ENCODE peak calls at places on chromosome 16, in four cellular contexts. One of them, this sample, is unnamed.

GRCh38 chr16:82062645-82063058 is 27.6 kb downstream of the HSD17B2 start:
- DNase-seq in mesendoderm: no peak
- DNase-seq in IMR-90: peak; percentile 71
- DNase-seq in H1: no peak
- DNase-seq in this sample: no peak

GRCh38 chr16:50067290-50067853 is 1.6 kb downstream of the HEATR3 start:
- DNase-seq in mesendoderm: peak; percentile 78
- DNase-seq in IMR-90: peak; percentile 74
- DNase-seq in H1: peak; percentile 46
- DNase-seq in this sample: no peak

GRCh38 chr16:50974438-50975036 is 176.5 kb downstream of the SALL1 start:
- DNase-seq in mesendoderm: peak; percentile 3
- DNase-seq in IMR-90: no peak
- DNase-seq in H1: no peak
- DNase-seq in this sample: no peak

GRCh38 chr16:70711211-70711978 is 25.5 kb upstream of the MTSS2 start:
- DNase-seq in mesendoderm: no peak
- DNase-seq in IMR-90: no peak
- DNase-seq in H1: no peak
- DNase-seq in this sample: no peak

GRCh38 chr16:87965973-87966667 is 14.9 kb downstream of the BANP start:
- DNase-seq in mesendoderm: no peak
- DNase-seq in IMR-90: peak; percentile 49
- DNase-seq in H1: no peak
- DNase-seq in this sample: no peak

GRCh38 chr16:86334062-86334461 is 176.3 kb upstream of the FOXF1 start:
- DNase-seq in mesendoderm: peak; percentile 72
- DNase-seq in IMR-90: no peak
- DNase-seq in H1: no peak
- DNase-seq in this sample: peak; percentile 28

GRCh38 chr16:19330801-19331484 is 45.4 kb downstream of the CLEC19A start:
- DNase-seq in mesendoderm: peak; percentile 74
- DNase-seq in IMR-90: peak; percentile 33
- DNase-seq in H1: no peak
- DNase-seq in this sample: peak; percentile 38

GRCh38 chr16:85473326-85473725 is 139.8 kb upstream of the GSE1 start:
- DNase-seq in mesendoderm: peak; percentile 55
- DNase-seq in IMR-90: no peak
- DNase-seq in H1: no peak
- DNase-seq in this sample: no peak

GRCh38 chr16:48498761-48499600 is 111.0 kb downstream of the N4BP1 start:
- DNase-seq in mesendoderm: peak; percentile 7
- DNase-seq in IMR-90: peak; percentile 76
- DNase-seq in H1: no peak
- DNase-seq in this sample: no peak

GRCh38 chr16:24430937-24431760 is 108.2 kb upstream of the RBBP6 start:
- DNase-seq in mesendoderm: peak; percentile 29
- DNase-seq in IMR-90: no peak
- DNase-seq in H1: no peak
- DNase-seq in this sample: no peak

GRCh38 chr16:3879887-3880564 is 487 bp downstream of the CREBBP start:
- DNase-seq in mesendoderm: peak; percentile 54
- DNase-seq in IMR-90: peak; percentile 52
- DNase-seq in H1: no peak
- DNase-seq in this sample: peak; percentile 35

GRCh38 chr16:35363510-35363909 is 1904.1 kb downstream of the TP53TG3F start:
- DNase-seq in mesendoderm: no peak
- DNase-seq in IMR-90: no peak
- DNase-seq in H1: no peak
- DNase-seq in this sample: no peak

GRCh38 chr16:75025766-75026165 is 26.9 kb downstream of the ZNRF1 start:
- DNase-seq in mesendoderm: no peak
- DNase-seq in IMR-90: peak; percentile 61
- DNase-seq in H1: no peak
- DNase-seq in this sample: no peak

GRCh38 chr16:49519741-49520140 is 146.1 kb downstream of the C16orf78 start:
- DNase-seq in mesendoderm: no peak
- DNase-seq in IMR-90: no peak
- DNase-seq in H1: no peak
- DNase-seq in this sample: no peak

GRCh38 chr16:31253642-31254045 is 6.1 kb upstream of the ITGAM start:
- DNase-seq in mesendoderm: no peak
- DNase-seq in IMR-90: no peak
- DNase-seq in H1: no peak
- DNase-seq in this sample: no peak

GRCh38 chr16:4386452-4386813 is 14.8 kb downstream of the VASN start:
- DNase-seq in mesendoderm: no peak
- DNase-seq in IMR-90: no peak
- DNase-seq in H1: peak; percentile 50
- DNase-seq in this sample: no peak

GRCh38 chr16:67169642-67170167 is 633 bp upstream of the NOL3 start:
- DNase-seq in mesendoderm: peak; percentile 88
- DNase-seq in IMR-90: no peak
- DNase-seq in H1: peak; percentile 95
- DNase-seq in this sample: peak; percentile 89

GRCh38 chr16:88401604-88402246 is 19.0 kb downstream of the ZNF469 start:
- DNase-seq in mesendoderm: no peak
- DNase-seq in IMR-90: no peak
- DNase-seq in H1: no peak
- DNase-seq in this sample: no peak

GRCh38 chr16:62041401-62041800 is 5.2 kb upstream of the CDH8 start:
- DNase-seq in mesendoderm: peak; percentile 73
- DNase-seq in IMR-90: no peak
- DNase-seq in H1: no peak
- DNase-seq in this sample: peak; percentile 49

GRCh38 chr16:11036868-11037410 is 92.6 kb downstream of the CLEC16A start:
- DNase-seq in mesendoderm: no peak
- DNase-seq in IMR-90: no peak
- DNase-seq in H1: no peak
- DNase-seq in this sample: no peak

GRCh38 chr16:11034005-11034404 is 89.6 kb downstream of the CLEC16A start:
- DNase-seq in mesendoderm: no peak
- DNase-seq in IMR-90: peak; percentile 92
- DNase-seq in H1: no peak
- DNase-seq in this sample: no peak

GRCh38 chr16:11034481-11034931 is 90.1 kb downstream of the CLEC16A start:
- DNase-seq in mesendoderm: no peak
- DNase-seq in IMR-90: peak; percentile 24
- DNase-seq in H1: no peak
- DNase-seq in this sample: no peak

GRCh38 chr16:11035096-11035495 is 90.7 kb downstream of the CLEC16A start:
- DNase-seq in mesendoderm: no peak
- DNase-seq in IMR-90: no peak
- DNase-seq in H1: no peak
- DNase-seq in this sample: no peak

DNA sequence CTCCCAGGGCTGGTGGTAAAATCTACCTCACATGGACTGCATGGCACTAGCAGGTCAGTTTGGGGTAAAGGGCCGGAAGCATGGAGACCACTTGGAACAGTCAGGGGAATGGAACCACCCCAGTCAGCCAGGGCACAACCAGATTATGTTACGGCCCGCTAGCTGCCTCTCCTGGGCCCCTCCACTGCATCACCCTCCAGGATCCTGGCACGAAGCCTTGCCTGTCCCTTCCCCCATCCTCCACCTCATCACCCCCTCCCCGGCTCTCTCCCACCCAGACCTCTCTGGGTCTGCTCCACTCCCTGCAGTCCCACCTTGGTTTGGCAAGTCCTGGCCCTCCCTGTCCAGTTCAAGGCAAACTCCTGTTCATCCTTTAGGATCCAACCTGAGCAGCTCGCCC is 91.7 kb downstream of the CLEC16A start:
- DNase-seq in mesendoderm: no peak
- DNase-seq in IMR-90: no peak
- DNase-seq in H1: no peak
- DNase-seq in this sample: no peak
- H3K56ac ChIP-seq in mesendoderm: peak overlapping the region; percentile 32
- H3K56ac ChIP-seq in IMR-90: no peak overlapping the region
- H3K56ac ChIP-seq in H1: no peak overlapping the region
- H3K56ac ChIP-seq in this sample: no peak overlapping the region

DNA sequence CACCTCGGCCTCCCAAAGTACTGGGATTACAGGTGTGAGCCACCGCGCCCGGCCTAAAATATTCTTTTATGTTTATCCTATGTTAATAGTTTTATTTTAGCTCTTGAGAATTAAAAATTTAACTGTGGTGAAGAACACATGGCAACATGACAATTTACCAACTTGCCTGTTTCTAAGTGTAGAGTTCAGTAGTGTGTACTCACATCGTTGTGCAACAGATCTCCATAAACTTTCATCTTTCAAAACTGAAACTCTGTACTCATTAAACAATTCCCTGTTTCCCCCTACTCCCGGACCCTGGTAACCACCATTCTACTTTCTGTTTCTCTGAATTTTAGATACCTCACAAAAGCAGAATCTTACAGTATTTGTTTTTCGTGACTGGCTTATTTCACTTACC is 17.2 kb downstream of the IST1 start:
- DNase-seq in mesendoderm: no peak
- DNase-seq in IMR-90: no peak
- DNase-seq in H1: no peak
- DNase-seq in this sample: no peak
- H3K4ac ChIP-seq in mesendoderm: no peak overlapping the region
- H3K4ac ChIP-seq in IMR-90: no peak overlapping the region
- H3K4ac ChIP-seq in H1: no peak overlapping the region
- H3K4ac ChIP-seq in this sample: no peak overlapping the region

GRCh38 chr16:629289-630023 is 1.3 kb upstream of the WFIKKN1 start:
- DNase-seq in mesendoderm: peak; percentile 51
- DNase-seq in IMR-90: no peak
- DNase-seq in H1: no peak
- DNase-seq in this sample: peak; percentile 63
- H2BK15ac ChIP-seq in mesendoderm: no peak overlapping the region
- H2BK15ac ChIP-seq in IMR-90: no peak overlapping the region
- H2BK15ac ChIP-seq in H1: no peak overlapping the region
- H2BK15ac ChIP-seq in this sample: no peak overlapping the region

GRCh38 chr16:55078699-55079415 is 148.2 kb downstream of the IRX5 start:
- DNase-seq in mesendoderm: no peak
- DNase-seq in IMR-90: no peak
- DNase-seq in H1: no peak
- DNase-seq in this sample: no peak
- H3K56ac ChIP-seq in mesendoderm: no peak overlapping the region
- H3K56ac ChIP-seq in IMR-90: no peak overlapping the region
- H3K56ac ChIP-seq in H1: no peak overlapping the region
- H3K56ac ChIP-seq in this sample: no peak overlapping the region

DNA sequence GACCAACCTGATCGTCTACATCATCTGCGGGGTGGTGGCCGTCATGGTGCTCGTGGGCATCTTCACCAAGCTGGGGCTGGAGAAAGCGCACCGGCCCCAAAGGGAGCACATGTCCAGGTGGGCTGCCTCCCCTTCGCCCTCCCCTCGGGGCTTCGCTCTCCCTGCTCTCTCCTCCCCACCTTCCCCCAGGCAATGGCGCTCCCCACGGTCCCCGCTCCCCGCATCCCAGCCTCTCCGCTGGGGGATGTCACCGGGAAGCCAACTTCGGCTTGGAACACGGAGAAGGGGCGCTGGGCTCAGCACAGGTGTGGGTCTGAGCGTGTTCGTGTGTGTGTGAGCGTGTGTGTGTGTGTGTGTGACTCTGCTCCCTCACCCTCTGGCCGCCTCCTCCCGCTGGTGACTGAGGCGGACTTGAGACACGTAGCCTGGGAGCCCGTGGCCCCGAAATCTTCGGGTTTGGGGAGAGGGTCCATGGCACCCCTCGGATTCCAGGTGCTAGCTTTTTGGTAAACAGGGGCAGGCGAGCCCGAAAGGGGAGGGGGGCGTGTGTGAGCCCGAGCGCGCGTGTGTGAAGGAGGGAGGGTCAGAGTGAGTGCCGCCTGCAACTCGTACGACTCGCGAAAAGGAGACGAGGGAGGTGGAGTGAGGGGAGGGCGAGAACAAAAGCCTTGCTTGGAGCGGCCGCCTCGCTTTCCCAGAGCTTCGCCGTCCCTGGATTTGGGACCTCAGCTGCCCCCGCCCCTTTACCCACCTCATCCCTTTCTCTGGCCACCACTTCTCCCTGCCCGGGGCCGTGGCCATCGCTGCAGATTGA is 1.3 kb downstream of the SHISA9 start:
- DNase-seq in mesendoderm: peak; percentile 83
- DNase-seq in IMR-90: no peak
- DNase-seq in H1: peak; percentile 68
- DNase-seq in this sample: peak; percentile 69
- H3K4ac ChIP-seq in mesendoderm: peak overlapping the region; percentile 28
- H3K4ac ChIP-seq in IMR-90: no peak overlapping the region
- H3K4ac ChIP-seq in H1: no peak overlapping the region
- H3K4ac ChIP-seq in this sample: no peak overlapping the region

This sample was measured in H9.